ENCODE peak calls at places on chromosomes 12 and 14, in ten cellular contexts. One of them, this sample, is unnamed.

GRCh38 chr14:93889739-93890138 is 37.4 kb upstream of the FAM181A start:
- DNase-seq in HCT116: no peak
- DNase-seq in H4: no peak
- DNase-seq in NCI-H187: no peak
- DNase-seq in ELR: no peak
- DNase-seq in activated T-helper 1 cell treated with Interleukin-2 at 50 U/mL for 16 hours: no peak
- DNase-seq in epithelial cell of proximal tubule: no peak
- DNase-seq in RPMI8226: no peak
- DNase-seq in RWPE1: no peak
- DNase-seq in anterior cingulate cortex: no peak
- DNase-seq in this sample: no peak

GRCh38 chr14:69043598-69044267 is 64.6 kb upstream of the ACTN1 start:
- DNase-seq in HCT116: no peak
- DNase-seq in H4: no peak
- DNase-seq in NCI-H187: no peak
- DNase-seq in ELR: peak; percentile 83
- DNase-seq in activated T-helper 1 cell treated with Interleukin-2 at 50 U/mL for 16 hours: no peak
- DNase-seq in epithelial cell of proximal tubule: no peak
- DNase-seq in RPMI8226: no peak
- DNase-seq in RWPE1: no peak
- DNase-seq in anterior cingulate cortex: no peak
- DNase-seq in this sample: no peak

GRCh38 chr12:100897240-100897639 is 102.7 kb downstream of the ANO4 start:
- DNase-seq in HCT116: no peak
- DNase-seq in H4: no peak
- DNase-seq in NCI-H187: no peak
- DNase-seq in ELR: no peak
- DNase-seq in activated T-helper 1 cell treated with Interleukin-2 at 50 U/mL for 16 hours: no peak
- DNase-seq in epithelial cell of proximal tubule: no peak
- DNase-seq in RPMI8226: peak; percentile 12
- DNase-seq in RWPE1: no peak
- DNase-seq in anterior cingulate cortex: peak; percentile 4
- DNase-seq in this sample: no peak

GRCh38 chr14:95620659-95621059 is 65.6 kb upstream of the TCL1B start:
- DNase-seq in HCT116: no peak
- DNase-seq in H4: peak; percentile 60
- DNase-seq in NCI-H187: no peak
- DNase-seq in ELR: no peak
- DNase-seq in activated T-helper 1 cell treated with Interleukin-2 at 50 U/mL for 16 hours: peak; percentile 6
- DNase-seq in epithelial cell of proximal tubule: no peak
- DNase-seq in RPMI8226: peak; percentile 79
- DNase-seq in RWPE1: no peak
- DNase-seq in anterior cingulate cortex: no peak
- DNase-seq in this sample: no peak

GRCh38 chr12:95198914-95199313 is 18.4 kb downstream of the FGD6 start:
- DNase-seq in HCT116: no peak
- DNase-seq in H4: no peak
- DNase-seq in NCI-H187: no peak
- DNase-seq in ELR: no peak
- DNase-seq in activated T-helper 1 cell treated with Interleukin-2 at 50 U/mL for 16 hours: no peak
- DNase-seq in epithelial cell of proximal tubule: no peak
- DNase-seq in RPMI8226: no peak
- DNase-seq in RWPE1: no peak
- DNase-seq in anterior cingulate cortex: no peak
- DNase-seq in this sample: no peak

GRCh38 chr14:78486081-78486480 is 315.9 kb downstream of the NRXN3 start:
- DNase-seq in HCT116: no peak
- DNase-seq in H4: no peak
- DNase-seq in NCI-H187: no peak
- DNase-seq in ELR: no peak
- DNase-seq in activated T-helper 1 cell treated with Interleukin-2 at 50 U/mL for 16 hours: no peak
- DNase-seq in epithelial cell of proximal tubule: peak; percentile 4
- DNase-seq in RPMI8226: no peak
- DNase-seq in RWPE1: no peak
- DNase-seq in anterior cingulate cortex: no peak
- DNase-seq in this sample: no peak

GRCh38 chr12:109092484-109093021 is 719 bp downstream of the ALKBH2 start:
- DNase-seq in HCT116: no peak
- DNase-seq in H4: no peak
- DNase-seq in NCI-H187: no peak
- DNase-seq in ELR: no peak
- DNase-seq in activated T-helper 1 cell treated with Interleukin-2 at 50 U/mL for 16 hours: no peak
- DNase-seq in epithelial cell of proximal tubule: no peak
- DNase-seq in RPMI8226: peak; percentile 20
- DNase-seq in RWPE1: no peak
- DNase-seq in anterior cingulate cortex: no peak
- DNase-seq in this sample: no peak

GRCh38 chr14:24365600-24366374 is 2.2 kb upstream of the NFATC4 start:
- DNase-seq in HCT116: peak; percentile 85
- DNase-seq in H4: peak; percentile 81
- DNase-seq in NCI-H187: peak; percentile 56
- DNase-seq in ELR: peak; percentile 91
- DNase-seq in activated T-helper 1 cell treated with Interleukin-2 at 50 U/mL for 16 hours: peak; percentile 37
- DNase-seq in epithelial cell of proximal tubule: no peak
- DNase-seq in RPMI8226: peak; percentile 77
- DNase-seq in RWPE1: no peak
- DNase-seq in anterior cingulate cortex: peak; percentile 14
- DNase-seq in this sample: no peak

GRCh38 chr12:87820524-87821194 is 208.5 kb downstream of the C12orf50 start:
- DNase-seq in HCT116: peak; percentile 64
- DNase-seq in H4: peak; percentile 28
- DNase-seq in NCI-H187: no peak
- DNase-seq in ELR: peak; percentile 70
- DNase-seq in activated T-helper 1 cell treated with Interleukin-2 at 50 U/mL for 16 hours: no peak
- DNase-seq in epithelial cell of proximal tubule: peak; percentile 93
- DNase-seq in RPMI8226: no peak
- DNase-seq in RWPE1: peak; percentile 57
- DNase-seq in anterior cingulate cortex: no peak
- DNase-seq in this sample: no peak

GRCh38 chr12:55707841-55708694 is at the start of gene ITGA7:
- DNase-seq in HCT116: no peak
- DNase-seq in H4: no peak
- DNase-seq in NCI-H187: no peak
- DNase-seq in ELR: peak; percentile 49
- DNase-seq in activated T-helper 1 cell treated with Interleukin-2 at 50 U/mL for 16 hours: peak; percentile 42
- DNase-seq in epithelial cell of proximal tubule: no peak
- DNase-seq in RPMI8226: peak; percentile 29
- DNase-seq in RWPE1: peak; percentile 41
- DNase-seq in anterior cingulate cortex: peak; percentile 72
- DNase-seq in this sample: peak; percentile 54

GRCh38 chr12:60415361-60415760 is 819.5 kb downstream of the SLC16A7 start:
- DNase-seq in HCT116: no peak
- DNase-seq in H4: no peak
- DNase-seq in NCI-H187: no peak
- DNase-seq in ELR: peak; percentile 3
- DNase-seq in activated T-helper 1 cell treated with Interleukin-2 at 50 U/mL for 16 hours: no peak
- DNase-seq in epithelial cell of proximal tubule: no peak
- DNase-seq in RPMI8226: no peak
- DNase-seq in RWPE1: no peak
- DNase-seq in anterior cingulate cortex: no peak
- DNase-seq in this sample: no peak

GRCh38 chr14:48693793-48694192 is 892.4 kb downstream of the RPS29 start:
- DNase-seq in HCT116: no peak
- DNase-seq in H4: no peak
- DNase-seq in NCI-H187: no peak
- DNase-seq in ELR: no peak
- DNase-seq in activated T-helper 1 cell treated with Interleukin-2 at 50 U/mL for 16 hours: no peak
- DNase-seq in epithelial cell of proximal tubule: no peak
- DNase-seq in RPMI8226: no peak
- DNase-seq in RWPE1: no peak
- DNase-seq in anterior cingulate cortex: no peak
- DNase-seq in this sample: no peak

GRCh38 chr12:55743967-55744931 is 1.3 kb downstream of the GDF11 start:
- DNase-seq in HCT116: no peak
- DNase-seq in H4: no peak
- DNase-seq in NCI-H187: no peak
- DNase-seq in ELR: peak; percentile 25
- DNase-seq in activated T-helper 1 cell treated with Interleukin-2 at 50 U/mL for 16 hours: no peak
- DNase-seq in epithelial cell of proximal tubule: no peak
- DNase-seq in RPMI8226: peak; percentile 14
- DNase-seq in RWPE1: no peak
- DNase-seq in anterior cingulate cortex: no peak
- DNase-seq in this sample: no peak

GRCh38 chr12:75908961-75909699 is 122.4 kb downstream of the PHLDA1 start:
- DNase-seq in HCT116: no peak
- DNase-seq in H4: peak; percentile 21
- DNase-seq in NCI-H187: no peak
- DNase-seq in ELR: no peak
- DNase-seq in activated T-helper 1 cell treated with Interleukin-2 at 50 U/mL for 16 hours: no peak
- DNase-seq in epithelial cell of proximal tubule: no peak
- DNase-seq in RPMI8226: peak; percentile 62
- DNase-seq in RWPE1: peak; percentile 8
- DNase-seq in anterior cingulate cortex: peak; percentile 25
- DNase-seq in this sample: no peak

GRCh38 chr14:53260286-53260685 is 107.2 kb upstream of the DDHD1 start:
- DNase-seq in HCT116: no peak
- DNase-seq in H4: no peak
- DNase-seq in NCI-H187: no peak
- DNase-seq in ELR: no peak
- DNase-seq in activated T-helper 1 cell treated with Interleukin-2 at 50 U/mL for 16 hours: no peak
- DNase-seq in epithelial cell of proximal tubule: no peak
- DNase-seq in RPMI8226: no peak
- DNase-seq in RWPE1: no peak
- DNase-seq in anterior cingulate cortex: no peak
- DNase-seq in this sample: no peak

GRCh38 chr14:92646952-92647461 is 101.4 kb downstream of the LGMN start:
- DNase-seq in HCT116: no peak
- DNase-seq in H4: no peak
- DNase-seq in NCI-H187: no peak
- DNase-seq in ELR: peak; percentile 83
- DNase-seq in activated T-helper 1 cell treated with Interleukin-2 at 50 U/mL for 16 hours: no peak
- DNase-seq in epithelial cell of proximal tubule: no peak
- DNase-seq in RPMI8226: no peak
- DNase-seq in RWPE1: no peak
- DNase-seq in anterior cingulate cortex: no peak
- DNase-seq in this sample: no peak

GRCh38 chr14:45698462-45699134 is 445.6 kb upstream of the MIS18BP1 start:
- DNase-seq in HCT116: no peak
- DNase-seq in H4: peak; percentile 27
- DNase-seq in NCI-H187: peak; percentile 18
- DNase-seq in ELR: no peak
- DNase-seq in activated T-helper 1 cell treated with Interleukin-2 at 50 U/mL for 16 hours: no peak
- DNase-seq in epithelial cell of proximal tubule: peak; percentile 48
- DNase-seq in RPMI8226: peak; percentile 3
- DNase-seq in RWPE1: no peak
- DNase-seq in anterior cingulate cortex: no peak
- DNase-seq in this sample: no peak

GRCh38 chr12:89355243-89356068 is 3.2 kb upstream of the DUSP6 start:
- DNase-seq in HCT116: no peak
- DNase-seq in H4: no peak
- DNase-seq in NCI-H187: no peak
- DNase-seq in ELR: peak; percentile 37
- DNase-seq in activated T-helper 1 cell treated with Interleukin-2 at 50 U/mL for 16 hours: no peak
- DNase-seq in epithelial cell of proximal tubule: no peak
- DNase-seq in RPMI8226: no peak
- DNase-seq in RWPE1: no peak
- DNase-seq in anterior cingulate cortex: no peak
- DNase-seq in this sample: no peak

GRCh38 chr12:179131-179884 is 34.6 kb downstream of the SLC6A12 start:
- DNase-seq in HCT116: no peak
- DNase-seq in H4: no peak
- DNase-seq in NCI-H187: peak; percentile 16
- DNase-seq in ELR: peak; percentile 17
- DNase-seq in activated T-helper 1 cell treated with Interleukin-2 at 50 U/mL for 16 hours: no peak
- DNase-seq in epithelial cell of proximal tubule: no peak
- DNase-seq in RPMI8226: no peak
- DNase-seq in RWPE1: no peak
- DNase-seq in anterior cingulate cortex: no peak
- DNase-seq in this sample: no peak

GRCh38 chr14:98742001-98742400 is 530.0 kb downstream of the BCL11B start:
- DNase-seq in HCT116: no peak
- DNase-seq in H4: no peak
- DNase-seq in NCI-H187: no peak
- DNase-seq in ELR: no peak
- DNase-seq in activated T-helper 1 cell treated with Interleukin-2 at 50 U/mL for 16 hours: no peak
- DNase-seq in epithelial cell of proximal tubule: no peak
- DNase-seq in RPMI8226: no peak
- DNase-seq in RWPE1: no peak
- DNase-seq in anterior cingulate cortex: no peak
- DNase-seq in this sample: no peak

GRCh38 chr14:99426265-99426664 is 54.4 kb downstream of the SETD3 start:
- DNase-seq in HCT116: no peak
- DNase-seq in H4: no peak
- DNase-seq in NCI-H187: no peak
- DNase-seq in ELR: no peak
- DNase-seq in activated T-helper 1 cell treated with Interleukin-2 at 50 U/mL for 16 hours: no peak
- DNase-seq in epithelial cell of proximal tubule: no peak
- DNase-seq in RPMI8226: no peak
- DNase-seq in RWPE1: no peak
- DNase-seq in anterior cingulate cortex: no peak
- DNase-seq in this sample: no peak

GRCh38 chr12:2642896-2643425 is 151.8 kb upstream of the FKBP4 start:
- DNase-seq in HCT116: no peak
- DNase-seq in H4: no peak
- DNase-seq in NCI-H187: no peak
- DNase-seq in ELR: no peak
- DNase-seq in activated T-helper 1 cell treated with Interleukin-2 at 50 U/mL for 16 hours: no peak
- DNase-seq in epithelial cell of proximal tubule: no peak
- DNase-seq in RPMI8226: no peak
- DNase-seq in RWPE1: no peak
- DNase-seq in anterior cingulate cortex: no peak
- DNase-seq in this sample: no peak

GRCh38 chr12:99915251-99916082 is 69.3 kb downstream of the ANKS1B start:
- DNase-seq in HCT116: no peak
- DNase-seq in H4: peak; percentile 13
- DNase-seq in NCI-H187: no peak
- DNase-seq in ELR: peak; percentile 84
- DNase-seq in activated T-helper 1 cell treated with Interleukin-2 at 50 U/mL for 16 hours: no peak
- DNase-seq in epithelial cell of proximal tubule: no peak
- DNase-seq in RPMI8226: no peak
- DNase-seq in RWPE1: no peak
- DNase-seq in anterior cingulate cortex: no peak
- DNase-seq in this sample: no peak

GRCh38 chr12:1107669-1108068 is 116.6 kb downstream of the ERC1 start:
- DNase-seq in HCT116: no peak
- DNase-seq in H4: no peak
- DNase-seq in NCI-H187: no peak
- DNase-seq in ELR: no peak
- DNase-seq in activated T-helper 1 cell treated with Interleukin-2 at 50 U/mL for 16 hours: no peak
- DNase-seq in epithelial cell of proximal tubule: no peak
- DNase-seq in RPMI8226: no peak
- DNase-seq in RWPE1: no peak
- DNase-seq in anterior cingulate cortex: no peak
- DNase-seq in this sample: no peak

GRCh38 chr12:93387780-93388179 is 10.1 kb downstream of the NUDT4 start:
- DNase-seq in HCT116: no peak
- DNase-seq in H4: no peak
- DNase-seq in NCI-H187: no peak
- DNase-seq in ELR: peak; percentile 79
- DNase-seq in activated T-helper 1 cell treated with Interleukin-2 at 50 U/mL for 16 hours: no peak
- DNase-seq in epithelial cell of proximal tubule: no peak
- DNase-seq in RPMI8226: no peak
- DNase-seq in RWPE1: peak; percentile 32
- DNase-seq in anterior cingulate cortex: no peak
- DNase-seq in this sample: no peak

GRCh38 chr12:48947727-48948126 is 9.6 kb downstream of the ARF3 start:
- DNase-seq in HCT116: no peak
- DNase-seq in H4: no peak
- DNase-seq in NCI-H187: no peak
- DNase-seq in ELR: no peak
- DNase-seq in activated T-helper 1 cell treated with Interleukin-2 at 50 U/mL for 16 hours: no peak
- DNase-seq in epithelial cell of proximal tubule: no peak
- DNase-seq in RPMI8226: no peak
- DNase-seq in RWPE1: no peak
- DNase-seq in anterior cingulate cortex: no peak
- DNase-seq in this sample: no peak

GRCh38 chr14:101355284-101355683 is 206.0 kb upstream of the DIO3 start:
- DNase-seq in HCT116: no peak
- DNase-seq in H4: no peak
- DNase-seq in NCI-H187: no peak
- DNase-seq in ELR: no peak
- DNase-seq in activated T-helper 1 cell treated with Interleukin-2 at 50 U/mL for 16 hours: no peak
- DNase-seq in epithelial cell of proximal tubule: no peak
- DNase-seq in RPMI8226: no peak
- DNase-seq in RWPE1: no peak
- DNase-seq in anterior cingulate cortex: no peak
- DNase-seq in this sample: no peak

GRCh38 chr12:93419388-93420034 is 22.2 kb downstream of the UBE2N start:
- DNase-seq in HCT116: no peak
- DNase-seq in H4: peak; percentile 44
- DNase-seq in NCI-H187: no peak
- DNase-seq in ELR: peak; percentile 72
- DNase-seq in activated T-helper 1 cell treated with Interleukin-2 at 50 U/mL for 16 hours: no peak
- DNase-seq in epithelial cell of proximal tubule: no peak
- DNase-seq in RPMI8226: peak; percentile 36
- DNase-seq in RWPE1: peak; percentile 42
- DNase-seq in anterior cingulate cortex: no peak
- DNase-seq in this sample: no peak

This sample was measured in T-helper 22 cell.